ENCODE peak calls at places on chromosomes 7 and 10, in six cellular contexts. One of them, this sample, is unnamed.

GRCh38 chr7:7210475-7211237 is 28.3 kb downstream of the C1GALT1 start:
- DNase-seq in HFFc6: no peak
- DNase-seq in activated CD4-positive, alpha-beta T cell treated with anti-CD3 and anti-CD28 coated beads for 24 hours: no peak
- DNase-seq in RWPE1: no peak
- DNase-seq in GM12892: no peak
- DNase-seq in foreskin fibroblast: no peak
- DNase-seq in this sample: no peak

GRCh38 chr7:50711271-50712175 is 71.2 kb downstream of the GRB10 start:
- DNase-seq in HFFc6: no peak
- DNase-seq in activated CD4-positive, alpha-beta T cell treated with anti-CD3 and anti-CD28 coated beads for 24 hours: no peak
- DNase-seq in RWPE1: peak; percentile 33
- DNase-seq in GM12892: no peak
- DNase-seq in foreskin fibroblast: peak; percentile 41
- DNase-seq in this sample: no peak

GRCh38 chr7:69837387-69838068 is 239.3 kb downstream of the AUTS2 start:
- DNase-seq in HFFc6: no peak
- DNase-seq in activated CD4-positive, alpha-beta T cell treated with anti-CD3 and anti-CD28 coated beads for 24 hours: no peak
- DNase-seq in RWPE1: no peak
- DNase-seq in GM12892: no peak
- DNase-seq in foreskin fibroblast: peak; percentile 30
- DNase-seq in this sample: no peak

GRCh38 chr10:52818019-52818418 is 45.4 kb upstream of the MBL2 start:
- DNase-seq in HFFc6: peak; percentile 36
- DNase-seq in activated CD4-positive, alpha-beta T cell treated with anti-CD3 and anti-CD28 coated beads for 24 hours: no peak
- DNase-seq in RWPE1: peak; percentile 44
- DNase-seq in GM12892: peak; percentile 5
- DNase-seq in foreskin fibroblast: peak; percentile 12
- DNase-seq in this sample: no peak

GRCh38 chr10:72037811-72038210 is 50.5 kb downstream of the SPOCK2 start:
- DNase-seq in HFFc6: no peak
- DNase-seq in activated CD4-positive, alpha-beta T cell treated with anti-CD3 and anti-CD28 coated beads for 24 hours: no peak
- DNase-seq in RWPE1: no peak
- DNase-seq in GM12892: no peak
- DNase-seq in foreskin fibroblast: no peak
- DNase-seq in this sample: no peak

GRCh38 chr7:101559586-101559985 is 69.5 kb downstream of the MYL10 start:
- DNase-seq in HFFc6: no peak
- DNase-seq in activated CD4-positive, alpha-beta T cell treated with anti-CD3 and anti-CD28 coated beads for 24 hours: no peak
- DNase-seq in RWPE1: no peak
- DNase-seq in GM12892: no peak
- DNase-seq in foreskin fibroblast: no peak
- DNase-seq in this sample: no peak

GRCh38 chr10:3476640-3477448 is 304.3 kb upstream of the PITRM1 start:
- DNase-seq in HFFc6: no peak
- DNase-seq in activated CD4-positive, alpha-beta T cell treated with anti-CD3 and anti-CD28 coated beads for 24 hours: no peak
- DNase-seq in RWPE1: no peak
- DNase-seq in GM12892: no peak
- DNase-seq in foreskin fibroblast: no peak
- DNase-seq in this sample: no peak

GRCh38 chr7:42097756-42098155 is 139.3 kb downstream of the GLI3 start:
- DNase-seq in HFFc6: peak; percentile 89
- DNase-seq in activated CD4-positive, alpha-beta T cell treated with anti-CD3 and anti-CD28 coated beads for 24 hours: no peak
- DNase-seq in RWPE1: peak; percentile 71
- DNase-seq in GM12892: no peak
- DNase-seq in foreskin fibroblast: peak; percentile 76
- DNase-seq in this sample: no peak

GRCh38 chr7:15795371-15795770 is 108.9 kb upstream of the MEOX2 start:
- DNase-seq in HFFc6: no peak
- DNase-seq in activated CD4-positive, alpha-beta T cell treated with anti-CD3 and anti-CD28 coated beads for 24 hours: no peak
- DNase-seq in RWPE1: no peak
- DNase-seq in GM12892: no peak
- DNase-seq in foreskin fibroblast: no peak
- DNase-seq in this sample: no peak

GRCh38 chr7:41824284-41824683 is 121.4 kb upstream of the INHBA start:
- DNase-seq in HFFc6: no peak
- DNase-seq in activated CD4-positive, alpha-beta T cell treated with anti-CD3 and anti-CD28 coated beads for 24 hours: no peak
- DNase-seq in RWPE1: no peak
- DNase-seq in GM12892: no peak
- DNase-seq in foreskin fibroblast: peak; percentile 69
- DNase-seq in this sample: no peak

This sample was measured in CD8-positive, alpha-beta memory T cell.